ENCODE peak calls at places on chromosomes 4 and X, in six cellular contexts. A is neural crest cell, U is GM06990, J is cardiac muscle cell, P is MCF 10A, C is foreskin fibroblast. X is an unnamed sample.

GRCh38 chr4:119286377-119287002 is 35.4 kb downstream of the FABP2 start:
- DNase-seq in A (no peak), U (no peak), J (peak; percentile 47), P (peak; percentile 64), C (peak; percentile 73), X (no peak)

GRCh38 chr4:189861101-189861500 is 79.6 kb upstream of the FRG1 start:
- DNase-seq in A (no peak), U (no peak), J (no peak), P (no peak), C (no peak), X (no peak)

GRCh38 chr4:146976145-146976544 is 30.5 kb upstream of the TTC29 start:
- DNase-seq in A (no peak), U (no peak), J (no peak), P (peak; percentile 47), C (no peak), X (no peak)

GRCh38 chr4:101458914-101459313 is 111.6 kb upstream of the PPP3CA start:
- DNase-seq in A (no peak), U (no peak), J (no peak), P (no peak), C (peak; percentile 6), X (no peak)

GRCh38 chrX:10744011-10744410 is 123.6 kb upstream of the MID1 start:
- DNase-seq in A (no peak), U (no peak), J (no peak), P (no peak), C (no peak), X (no peak)

GRCh38 chrX:17876135-17876534 is 15.0 kb upstream of the RAI2 start:
- DNase-seq in A (no peak), U (no peak), J (no peak), P (peak; percentile 16), C (no peak), X (no peak)

GRCh38 chr4:86338989-86339388 is 20.9 kb downstream of the MAPK10 start:
- DNase-seq in A (no peak), U (no peak), J (no peak), P (peak; percentile 81), C (peak; percentile 97), X (peak; percentile 45)

GRCh38 chrX:65667503-65668355 is at the start of gene MSN:
- DNase-seq in A (peak; percentile 39), U (peak; percentile 82), J (peak; percentile 62), P (peak; percentile 61), C (peak; percentile 81), X (peak; percentile 27)

GRCh38 chr4:129862461-129862860 is 766.5 kb downstream of the C4orf33 start:
- DNase-seq in A (no peak), U (no peak), J (no peak), P (no peak), C (no peak), X (no peak)

GRCh38 chrX:134886201-134886600 is 104.6 kb upstream of the SMIM10 start:
- DNase-seq in A (no peak), U (no peak), J (no peak), P (peak; percentile 63), C (no peak), X (peak; percentile 49)

GRCh38 chr4:97104006-97104405 is 1039.3 kb downstream of the STPG2 start:
- DNase-seq in A (no peak), U (no peak), J (no peak), P (no peak), C (no peak), X (peak; percentile 25)

GRCh38 chrX:109533005-109533404 is 3.6 kb upstream of the NXT2 start:
- DNase-seq in A (no peak), U (no peak), J (no peak), P (no peak), C (no peak), X (no peak)

GRCh38 chrX:132900631-132901030 is 57.8 kb downstream of the HS6ST2 start:
- DNase-seq in A (no peak), U (no peak), J (no peak), P (peak; percentile 54), C (no peak), X (peak; percentile 13)

GRCh38 chrX:122835886-122836285 is 348.2 kb upstream of the GRIA3 start:
- DNase-seq in A (no peak), U (no peak), J (no peak), P (no peak), C (peak; percentile 14), X (no peak)

GRCh38 chr4:126291886-126292285 is 977.1 kb downstream of the FAT4 start:
- DNase-seq in A (no peak), U (no peak), J (no peak), P (no peak), C (no peak), X (no peak)

GRCh38 chr4:113901994-113902787 is 77.3 kb downstream of the ARSJ start:
- DNase-seq in A (no peak), U (no peak), J (no peak), P (no peak), C (no peak), X (no peak)

GRCh38 chr4:3256230-3257124 is 7.5 kb downstream of the MSANTD1 start:
- DNase-seq in A (no peak), U (no peak), J (no peak), P (no peak), C (no peak), X (no peak)

GRCh38 chrX:131841496-131842410 is 181.3 kb upstream of the STK26 start:
- DNase-seq in A (peak; percentile 45), U (peak; percentile 22), J (peak; percentile 75), P (peak; percentile 71), C (peak; percentile 57), X (peak; percentile 49)

GRCh38 chr4:122458625-122459024 is 2.1 kb upstream of the IL2 start:
- DNase-seq in A (no peak), U (peak; percentile 9), J (peak; percentile 56), P (peak; percentile 35), C (peak; percentile 15), X (peak; percentile 9)

GRCh38 chr4:99893991-99894981 is at the start of gene LAMTOR3:
- DNase-seq in A (peak; percentile 64), U (peak; percentile 87), J (peak; percentile 95), P (peak; percentile 92), C (peak; percentile 95), X (peak; percentile 87)

GRCh38 chr4:144174401-144175067 is 34.0 kb upstream of the GYPA start:
- DNase-seq in A (no peak), U (peak; percentile 28), J (peak; percentile 71), P (peak; percentile 66), C (peak; percentile 77), X (peak; percentile 28)

GRCh38 chr4:19063662-19064061 is 1042.1 kb upstream of the LCORL start:
- DNase-seq in A (no peak), U (no peak), J (no peak), P (no peak), C (no peak), X (no peak)

DNA sequence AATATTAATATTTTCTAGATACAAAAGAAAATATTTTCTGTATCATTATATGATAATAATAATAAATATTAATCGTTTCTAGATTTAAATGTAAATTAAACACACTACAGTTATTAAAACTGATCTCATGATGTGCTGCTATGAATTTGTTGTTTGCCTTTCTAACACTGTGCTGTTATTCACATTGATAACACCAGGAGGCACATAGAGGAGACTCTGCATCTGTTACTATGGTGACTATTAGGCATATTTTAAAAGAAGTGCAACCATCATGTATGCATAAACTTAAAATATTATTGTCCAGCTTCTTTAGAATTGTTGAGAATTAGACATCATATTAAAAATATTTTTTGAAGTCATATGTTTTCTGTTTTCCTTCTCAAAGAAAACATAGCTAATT is 11.8 kb upstream of the PDGFC start:
- DNase-seq in A (no peak), U (no peak), J (no peak), P (peak; percentile 48), C (peak; percentile 56), X (no peak)
- TF ChIP-seq CTCF in A (peak; percentile 57), U (no peak), J (peak; percentile 55), P (peak; percentile 43), C (peak; percentile 51), X (peak; percentile 17)

DNA sequence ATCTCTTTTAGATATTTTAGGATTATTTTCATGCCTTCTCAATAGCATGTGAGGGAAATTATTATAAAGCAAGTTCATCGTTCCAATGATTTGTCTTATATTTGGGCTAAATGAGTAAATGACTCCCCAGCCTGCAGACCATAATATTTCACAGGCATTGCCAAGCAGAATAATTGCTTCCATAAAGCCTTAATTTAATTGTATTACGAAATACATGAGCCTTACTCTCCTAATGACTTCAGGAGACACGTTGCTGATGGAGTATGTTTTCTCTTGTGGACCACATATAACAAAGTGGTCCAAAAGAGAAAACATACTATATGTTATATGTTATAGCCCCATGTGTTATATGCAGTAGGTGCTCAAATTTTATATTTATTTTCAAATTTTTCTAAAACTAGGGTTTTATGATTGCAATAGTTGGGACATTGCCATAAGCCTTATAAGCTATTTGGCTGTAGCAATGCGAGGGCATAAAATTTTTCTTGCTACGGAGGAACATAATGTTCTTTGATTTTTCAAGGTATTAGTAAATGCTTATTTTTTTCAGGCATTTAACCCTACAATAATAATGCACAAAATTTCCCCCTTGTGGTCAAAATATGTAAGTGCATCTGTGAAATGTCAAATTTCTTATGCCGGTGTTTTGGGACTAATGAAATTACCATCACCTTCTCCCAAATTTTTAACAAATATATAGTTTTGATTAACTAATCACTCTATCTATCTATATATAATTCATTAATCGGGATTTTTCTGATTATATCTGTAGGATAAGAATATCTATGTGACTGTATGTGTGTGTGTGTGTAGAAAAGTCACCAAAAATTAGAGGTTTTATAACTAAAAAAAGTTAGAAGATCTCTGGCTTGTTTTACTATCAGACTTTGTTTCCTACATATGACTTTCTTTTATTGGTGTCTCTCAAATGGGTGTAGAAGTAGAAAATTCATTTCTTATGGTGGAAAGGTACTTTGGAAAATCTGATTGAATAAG is 26.4 kb upstream of the TMPRSS11D start:
- DNase-seq in A (no peak), U (no peak), J (peak; percentile 9), P (peak; percentile 50), C (peak; percentile 62), X (no peak)
- TF ChIP-seq CTCF in A (peak; percentile 81), U (peak; percentile 58), J (peak; percentile 63), P (peak; percentile 65), C (peak; percentile 50), X (peak; percentile 74)

DNA sequence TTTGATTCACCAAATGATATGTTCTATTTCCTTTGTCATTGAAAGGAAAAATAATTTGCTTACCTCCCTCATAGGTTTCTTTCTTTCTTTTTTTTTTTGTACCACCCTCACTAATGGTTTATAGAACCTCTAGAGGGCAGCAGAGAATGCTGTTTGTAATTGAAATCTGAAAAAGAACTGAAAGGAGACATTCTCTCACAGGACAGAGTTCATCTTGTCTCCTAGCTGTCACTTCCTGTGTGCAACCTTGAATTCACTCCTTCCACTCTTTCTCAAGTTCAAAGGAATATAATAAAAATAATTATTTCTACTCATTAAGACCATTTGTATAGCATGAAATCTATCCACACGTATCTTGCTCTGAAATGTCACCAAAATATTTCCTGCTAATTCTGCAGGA is 51.0 kb downstream of the GUCY1B1 start:
- DNase-seq in A (no peak), U (peak; percentile 67), J (peak; percentile 74), P (peak; percentile 85), C (peak; percentile 88), X (peak; percentile 52)
- TF ChIP-seq CTCF in A (peak; percentile 87), U (peak; percentile 54), J (peak; percentile 61), P (peak; percentile 50), C (peak; percentile 51), X (peak; percentile 65)

GRCh38 chr4:148182230-148182928 is 259.8 kb downstream of the NR3C2 start:
- DNase-seq in A (no peak), U (no peak), J (no peak), P (no peak), C (no peak), X (no peak)
- TF ChIP-seq CTCF in A (no peak), U (no peak), J (no peak), P (no peak), C (no peak), X (no peak)

DNA sequence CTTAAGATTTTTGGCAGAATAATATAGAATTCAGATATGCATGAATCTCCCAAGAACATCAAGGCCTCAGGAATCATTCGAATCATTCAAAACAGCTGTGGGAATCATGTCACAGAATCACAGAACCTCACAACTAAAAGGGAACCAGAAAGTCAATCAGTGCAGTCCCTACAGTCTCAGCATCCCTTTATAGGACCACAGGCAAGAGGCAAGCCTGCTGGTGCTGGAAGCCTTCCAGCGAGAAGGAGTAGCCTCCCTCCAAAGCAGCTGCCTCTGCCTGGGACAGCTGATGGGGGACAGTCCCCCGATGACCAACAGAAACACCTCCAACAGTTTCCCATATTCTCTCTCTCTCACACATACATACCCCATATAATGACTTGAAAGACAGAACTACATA is 20.7 kb downstream of the QDPR start:
- DNase-seq in A (no peak), U (no peak), J (no peak), P (no peak), C (no peak), X (no peak)
- TF ChIP-seq CTCF in A (no peak), U (no peak), J (no peak), P (no peak), C (no peak), X (no peak)

X was measured in RWPE1.